ENCODE peak calls at places on chromosome 13, in nine cellular contexts. One of them, this sample, is unnamed.

GRCh38 chr13:35930665-35931631 is 200.2 kb downstream of the DCLK1 start:
- DNase-seq in BJ: no peak
- DNase-seq in CD8-positive, alpha-beta T cell: no peak
- DNase-seq in ovary: no peak
- DNase-seq in coronary artery: no peak
- DNase-seq in lower leg skin: no peak
- DNase-seq in fibroblast of pulmonary artery: no peak
- DNase-seq in IMR-90: peak; percentile 20
- DNase-seq in dorsolateral prefrontal cortex: no peak
- DNase-seq in this sample: peak; percentile 20

GRCh38 chr13:71879129-71879535 is 12.1 kb upstream of the DACH1 start:
- DNase-seq in BJ: no peak
- DNase-seq in CD8-positive, alpha-beta T cell: no peak
- DNase-seq in ovary: no peak
- DNase-seq in coronary artery: no peak
- DNase-seq in lower leg skin: no peak
- DNase-seq in fibroblast of pulmonary artery: peak; percentile 69
- DNase-seq in IMR-90: peak; percentile 27
- DNase-seq in dorsolateral prefrontal cortex: no peak
- DNase-seq in this sample: peak; percentile 29

GRCh38 chr13:53622431-53622830 is 593.8 kb downstream of the OLFM4 start:
- DNase-seq in BJ: no peak
- DNase-seq in CD8-positive, alpha-beta T cell: no peak
- DNase-seq in ovary: no peak
- DNase-seq in coronary artery: no peak
- DNase-seq in lower leg skin: no peak
- DNase-seq in fibroblast of pulmonary artery: no peak
- DNase-seq in IMR-90: no peak
- DNase-seq in dorsolateral prefrontal cortex: no peak
- DNase-seq in this sample: no peak

GRCh38 chr13:63643543-63643942 is 2227.9 kb upstream of the PCDH20 start:
- DNase-seq in BJ: no peak
- DNase-seq in CD8-positive, alpha-beta T cell: no peak
- DNase-seq in ovary: no peak
- DNase-seq in coronary artery: no peak
- DNase-seq in lower leg skin: no peak
- DNase-seq in fibroblast of pulmonary artery: no peak
- DNase-seq in IMR-90: peak; percentile 65
- DNase-seq in dorsolateral prefrontal cortex: no peak
- DNase-seq in this sample: no peak

GRCh38 chr13:35720690-35721554 is 244.4 kb upstream of the MAB21L1 start:
- DNase-seq in BJ: no peak
- DNase-seq in CD8-positive, alpha-beta T cell: no peak
- DNase-seq in ovary: peak; percentile 70
- DNase-seq in coronary artery: no peak
- DNase-seq in lower leg skin: peak; percentile 85
- DNase-seq in fibroblast of pulmonary artery: peak; percentile 55
- DNase-seq in IMR-90: peak; percentile 46
- DNase-seq in dorsolateral prefrontal cortex: peak; percentile 58
- DNase-seq in this sample: peak; percentile 70

GRCh38 chr13:46181799-46182490 is at the start of gene LCP1:
- DNase-seq in BJ: no peak
- DNase-seq in CD8-positive, alpha-beta T cell: peak; percentile 79
- DNase-seq in ovary: no peak
- DNase-seq in coronary artery: no peak
- DNase-seq in lower leg skin: no peak
- DNase-seq in fibroblast of pulmonary artery: no peak
- DNase-seq in IMR-90: no peak
- DNase-seq in dorsolateral prefrontal cortex: no peak
- DNase-seq in this sample: peak; percentile 63

GRCh38 chr13:80363890-80364503 is 23.1 kb upstream of the SPRY2 start:
- DNase-seq in BJ: no peak
- DNase-seq in CD8-positive, alpha-beta T cell: no peak
- DNase-seq in ovary: no peak
- DNase-seq in coronary artery: no peak
- DNase-seq in lower leg skin: no peak
- DNase-seq in fibroblast of pulmonary artery: peak; percentile 64
- DNase-seq in IMR-90: peak; percentile 49
- DNase-seq in dorsolateral prefrontal cortex: no peak
- DNase-seq in this sample: no peak

GRCh38 chr13:105908581-105908980 is 626.9 kb downstream of the EFNB2 start:
- DNase-seq in BJ: no peak
- DNase-seq in CD8-positive, alpha-beta T cell: no peak
- DNase-seq in ovary: no peak
- DNase-seq in coronary artery: no peak
- DNase-seq in lower leg skin: no peak
- DNase-seq in fibroblast of pulmonary artery: no peak
- DNase-seq in IMR-90: no peak
- DNase-seq in dorsolateral prefrontal cortex: no peak
- DNase-seq in this sample: no peak

GRCh38 chr13:80884031-80884785 is 543.3 kb upstream of the SPRY2 start:
- DNase-seq in BJ: no peak
- DNase-seq in CD8-positive, alpha-beta T cell: no peak
- DNase-seq in ovary: no peak
- DNase-seq in coronary artery: no peak
- DNase-seq in lower leg skin: no peak
- DNase-seq in fibroblast of pulmonary artery: peak; percentile 20
- DNase-seq in IMR-90: no peak
- DNase-seq in dorsolateral prefrontal cortex: no peak
- DNase-seq in this sample: no peak

GRCh38 chr13:101424381-101425155 is 8.3 kb upstream of the NALCN start:
- DNase-seq in BJ: no peak
- DNase-seq in CD8-positive, alpha-beta T cell: no peak
- DNase-seq in ovary: no peak
- DNase-seq in coronary artery: no peak
- DNase-seq in lower leg skin: no peak
- DNase-seq in fibroblast of pulmonary artery: no peak
- DNase-seq in IMR-90: peak; percentile 57
- DNase-seq in dorsolateral prefrontal cortex: peak; percentile 78
- DNase-seq in this sample: no peak

GRCh38 chr13:30450066-30450465 is 15.7 kb downstream of the HMGB1 start:
- DNase-seq in BJ: no peak
- DNase-seq in CD8-positive, alpha-beta T cell: no peak
- DNase-seq in ovary: no peak
- DNase-seq in coronary artery: no peak
- DNase-seq in lower leg skin: no peak
- DNase-seq in fibroblast of pulmonary artery: no peak
- DNase-seq in IMR-90: no peak
- DNase-seq in dorsolateral prefrontal cortex: no peak
- DNase-seq in this sample: no peak

GRCh38 chr13:50589139-50589538 is 254.4 kb downstream of the DLEU7 start:
- DNase-seq in BJ: peak; percentile 62
- DNase-seq in CD8-positive, alpha-beta T cell: no peak
- DNase-seq in ovary: no peak
- DNase-seq in coronary artery: no peak
- DNase-seq in lower leg skin: no peak
- DNase-seq in fibroblast of pulmonary artery: peak; percentile 64
- DNase-seq in IMR-90: peak; percentile 91
- DNase-seq in dorsolateral prefrontal cortex: no peak
- DNase-seq in this sample: peak; percentile 10

GRCh38 chr13:32947886-32948285 is 68.3 kb upstream of the KL start:
- DNase-seq in BJ: no peak
- DNase-seq in CD8-positive, alpha-beta T cell: no peak
- DNase-seq in ovary: no peak
- DNase-seq in coronary artery: no peak
- DNase-seq in lower leg skin: no peak
- DNase-seq in fibroblast of pulmonary artery: no peak
- DNase-seq in IMR-90: no peak
- DNase-seq in dorsolateral prefrontal cortex: peak; percentile 37
- DNase-seq in this sample: no peak

GRCh38 chr13:24148414-24149305 is 11.9 kb upstream of the SPATA13 start:
- DNase-seq in BJ: peak; percentile 98
- DNase-seq in CD8-positive, alpha-beta T cell: no peak
- DNase-seq in ovary: no peak
- DNase-seq in coronary artery: no peak
- DNase-seq in lower leg skin: no peak
- DNase-seq in fibroblast of pulmonary artery: peak; percentile 97
- DNase-seq in IMR-90: peak; percentile 99
- DNase-seq in dorsolateral prefrontal cortex: no peak
- DNase-seq in this sample: no peak

GRCh38 chr13:49530452-49530851 is 34.7 kb downstream of the PHF11 start:
- DNase-seq in BJ: no peak
- DNase-seq in CD8-positive, alpha-beta T cell: no peak
- DNase-seq in ovary: no peak
- DNase-seq in coronary artery: no peak
- DNase-seq in lower leg skin: no peak
- DNase-seq in fibroblast of pulmonary artery: no peak
- DNase-seq in IMR-90: no peak
- DNase-seq in dorsolateral prefrontal cortex: no peak
- DNase-seq in this sample: no peak

GRCh38 chr13:109645831-109646230 is 140.6 kb downstream of the IRS2 start:
- DNase-seq in BJ: no peak
- DNase-seq in CD8-positive, alpha-beta T cell: no peak
- DNase-seq in ovary: no peak
- DNase-seq in coronary artery: no peak
- DNase-seq in lower leg skin: no peak
- DNase-seq in fibroblast of pulmonary artery: no peak
- DNase-seq in IMR-90: no peak
- DNase-seq in dorsolateral prefrontal cortex: no peak
- DNase-seq in this sample: no peak

GRCh38 chr13:106990594-106990993 is 422.7 kb upstream of the ARGLU1 start:
- DNase-seq in BJ: no peak
- DNase-seq in CD8-positive, alpha-beta T cell: no peak
- DNase-seq in ovary: no peak
- DNase-seq in coronary artery: no peak
- DNase-seq in lower leg skin: no peak
- DNase-seq in fibroblast of pulmonary artery: no peak
- DNase-seq in IMR-90: peak; percentile 43
- DNase-seq in dorsolateral prefrontal cortex: no peak
- DNase-seq in this sample: no peak

GRCh38 chr13:44967656-44968451 is 21.4 kb downstream of the NUFIP1 start:
- DNase-seq in BJ: no peak
- DNase-seq in CD8-positive, alpha-beta T cell: no peak
- DNase-seq in ovary: no peak
- DNase-seq in coronary artery: no peak
- DNase-seq in lower leg skin: no peak
- DNase-seq in fibroblast of pulmonary artery: peak; percentile 63
- DNase-seq in IMR-90: peak; percentile 31
- DNase-seq in dorsolateral prefrontal cortex: no peak
- DNase-seq in this sample: no peak

GRCh38 chr13:49791753-49792549 is 531 bp downstream of the KPNA3 start:
- DNase-seq in BJ: no peak
- DNase-seq in CD8-positive, alpha-beta T cell: peak; percentile 69
- DNase-seq in ovary: peak; percentile 61
- DNase-seq in coronary artery: peak; percentile 82
- DNase-seq in lower leg skin: peak; percentile 88
- DNase-seq in fibroblast of pulmonary artery: peak; percentile 35
- DNase-seq in IMR-90: peak; percentile 36
- DNase-seq in dorsolateral prefrontal cortex: peak; percentile 30
- DNase-seq in this sample: peak; percentile 64

DNA sequence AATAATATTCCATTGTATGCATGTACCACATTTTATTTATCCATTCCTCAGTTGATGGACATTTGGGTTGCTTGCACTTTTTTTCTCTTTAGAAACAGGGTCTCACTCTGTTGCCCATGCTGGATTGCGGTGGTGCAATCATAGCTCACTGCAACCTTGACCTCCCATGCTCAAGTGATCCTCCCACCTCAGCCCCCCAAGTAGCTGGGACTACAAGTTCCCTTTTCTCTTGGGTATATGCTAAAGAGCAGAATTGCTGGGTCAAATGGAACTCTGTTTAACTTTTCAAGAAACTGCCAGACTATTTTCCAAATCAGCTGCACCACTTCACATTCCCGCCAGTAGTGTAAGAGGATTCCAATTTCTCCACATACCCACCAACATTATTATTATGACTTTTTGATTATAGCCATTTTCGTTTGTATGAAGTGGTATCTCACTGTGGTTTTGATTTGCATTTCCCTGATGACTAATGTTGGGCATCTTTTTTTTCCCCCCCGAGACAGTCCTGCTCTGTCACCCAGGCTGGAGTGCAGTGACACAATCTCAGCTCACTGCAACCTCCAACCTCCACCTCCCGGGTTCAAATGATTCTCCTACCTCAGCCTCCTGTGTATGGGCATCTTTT is 7.6 kb upstream of the IPO5 start:
- DNase-seq in BJ: no peak
- DNase-seq in CD8-positive, alpha-beta T cell: no peak
- DNase-seq in ovary: no peak
- DNase-seq in coronary artery: no peak
- DNase-seq in lower leg skin: peak; percentile 69
- DNase-seq in fibroblast of pulmonary artery: no peak
- DNase-seq in IMR-90: peak; percentile 20
- DNase-seq in dorsolateral prefrontal cortex: no peak
- DNase-seq in this sample: no peak
- TF ChIP-seq CTCF in BJ: no peak
- TF ChIP-seq CTCF in CD8-positive, alpha-beta T cell: no peak
- TF ChIP-seq CTCF in ovary: no peak
- TF ChIP-seq CTCF in coronary artery: no peak
- TF ChIP-seq CTCF in lower leg skin: no peak
- TF ChIP-seq CTCF in fibroblast of pulmonary artery: no peak
- TF ChIP-seq CTCF in IMR-90: no peak
- TF ChIP-seq CTCF in dorsolateral prefrontal cortex: no peak
- TF ChIP-seq CTCF in this sample: no peak

GRCh38 chr13:85970727-85971126 is 171.5 kb upstream of the SLITRK6 start:
- DNase-seq in BJ: no peak
- DNase-seq in CD8-positive, alpha-beta T cell: no peak
- DNase-seq in ovary: no peak
- DNase-seq in coronary artery: no peak
- DNase-seq in lower leg skin: no peak
- DNase-seq in fibroblast of pulmonary artery: peak; percentile 48
- DNase-seq in IMR-90: no peak
- DNase-seq in dorsolateral prefrontal cortex: no peak
- DNase-seq in this sample: no peak
- TF ChIP-seq CTCF in BJ: no peak
- TF ChIP-seq CTCF in CD8-positive, alpha-beta T cell: no peak
- TF ChIP-seq CTCF in ovary: no peak
- TF ChIP-seq CTCF in coronary artery: no peak
- TF ChIP-seq CTCF in lower leg skin: no peak
- TF ChIP-seq CTCF in fibroblast of pulmonary artery: peak; percentile 9
- TF ChIP-seq CTCF in IMR-90: peak; percentile 11
- TF ChIP-seq CTCF in dorsolateral prefrontal cortex: peak; percentile 15
- TF ChIP-seq CTCF in this sample: no peak

GRCh38 chr13:85508683-85509329 is 290.4 kb downstream of the SLITRK6 start:
- DNase-seq in BJ: no peak
- DNase-seq in CD8-positive, alpha-beta T cell: no peak
- DNase-seq in ovary: no peak
- DNase-seq in coronary artery: no peak
- DNase-seq in lower leg skin: no peak
- DNase-seq in fibroblast of pulmonary artery: peak; percentile 12
- DNase-seq in IMR-90: no peak
- DNase-seq in dorsolateral prefrontal cortex: no peak
- DNase-seq in this sample: no peak
- TF ChIP-seq CTCF in BJ: no peak
- TF ChIP-seq CTCF in CD8-positive, alpha-beta T cell: no peak
- TF ChIP-seq CTCF in ovary: no peak
- TF ChIP-seq CTCF in coronary artery: no peak
- TF ChIP-seq CTCF in lower leg skin: no peak
- TF ChIP-seq CTCF in fibroblast of pulmonary artery: no peak
- TF ChIP-seq CTCF in IMR-90: no peak
- TF ChIP-seq CTCF in dorsolateral prefrontal cortex: no peak
- TF ChIP-seq CTCF in this sample: no peak

DNA sequence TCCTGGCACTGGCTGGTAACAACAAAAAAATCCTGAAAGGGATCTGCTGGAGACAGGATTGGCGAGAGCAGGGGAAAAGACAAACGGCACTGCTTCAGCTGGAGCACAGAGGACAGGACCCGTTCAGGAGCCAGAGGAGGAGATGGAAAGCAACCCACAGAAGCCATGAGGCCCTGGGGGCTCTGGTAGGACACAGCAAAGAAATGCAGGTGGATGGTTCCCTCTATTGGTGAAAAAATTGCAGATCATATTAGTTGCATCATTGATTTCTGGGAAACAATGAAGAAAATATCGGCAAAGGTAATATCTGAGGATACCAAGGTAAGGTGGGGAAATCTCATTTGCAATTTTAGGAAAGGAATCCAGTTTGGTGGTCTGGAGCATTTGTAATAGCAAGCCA is 25.7 kb upstream of the TPP2 start:
- DNase-seq in BJ: no peak
- DNase-seq in CD8-positive, alpha-beta T cell: no peak
- DNase-seq in ovary: no peak
- DNase-seq in coronary artery: no peak
- DNase-seq in lower leg skin: no peak
- DNase-seq in fibroblast of pulmonary artery: no peak
- DNase-seq in IMR-90: no peak
- DNase-seq in dorsolateral prefrontal cortex: no peak
- DNase-seq in this sample: no peak
- TF ChIP-seq CTCF in BJ: no peak
- TF ChIP-seq CTCF in CD8-positive, alpha-beta T cell: no peak
- TF ChIP-seq CTCF in ovary: no peak
- TF ChIP-seq CTCF in coronary artery: no peak
- TF ChIP-seq CTCF in lower leg skin: no peak
- TF ChIP-seq CTCF in fibroblast of pulmonary artery: no peak
- TF ChIP-seq CTCF in IMR-90: peak; percentile 5
- TF ChIP-seq CTCF in dorsolateral prefrontal cortex: no peak
- TF ChIP-seq CTCF in this sample: no peak